ENCODE peak calls at places on chromosomes 1 and 21, in nine cellular contexts. B is iPS DF 6.9; G is tibial nerve; O is AG10803; I is heart right ventricle; Q is GM23248; H is CD8-positive, alpha-beta memory T cell; C is adrenal gland; T is neural progenitor cell. P is an unnamed sample.

GRCh38 chr1:212609701-212610574 is 1.4 kb downstream of the ATF3 start:
- DNase-seq in B (no peak), G (peak), O (peak), I (no peak), Q (peak), H (no peak), C (no peak), T (no peak), P (no peak)

GRCh38 chr1:229757226-229757625 is 131.2 kb downstream of the URB2 start:
- DNase-seq in B (no peak), G (no peak), O (no peak), I (no peak), Q (peak), H (no peak), C (no peak), T (no peak), P (no peak)

GRCh38 chr1:204408074-204408507 is 3.5 kb downstream of the PPP1R15B start:
- DNase-seq in B (no peak), G (peak), O (peak), I (peak), Q (peak), H (peak), C (peak), T (peak), P (no peak)

GRCh38 chr1:22443332-22443731 is 8.3 kb upstream of the ZBTB40 start:
- DNase-seq in B (no peak), G (no peak), O (no peak), I (no peak), Q (no peak), H (no peak), C (no peak), T (no peak), P (no peak)

GRCh38 chr1:57590978-57591377 is 167.1 kb upstream of the DAB1 start:
- DNase-seq in B (no peak), G (no peak), O (no peak), I (no peak), Q (no peak), H (no peak), C (no peak), T (no peak), P (no peak)

GRCh38 chr21:16072176-16072575 is 342.4 kb downstream of the USP25 start:
- DNase-seq in B (no peak), G (no peak), O (no peak), I (no peak), Q (no peak), H (no peak), C (no peak), T (no peak), P (no peak)

GRCh38 chr1:204509186-204509635 is 7.0 kb upstream of the MDM4 start:
- DNase-seq in B (no peak), G (no peak), O (no peak), I (no peak), Q (no peak), H (no peak), C (no peak), T (no peak), P (no peak)

GRCh38 chr1:181089777-181090505 is 1.4 kb downstream of the IER5 start:
- DNase-seq in B (no peak), G (peak), O (peak), I (peak), Q (peak), H (peak), C (peak), T (peak), P (peak)

GRCh38 chr1:230849451-230850194 is 18.7 kb downstream of the C1orf198 start:
- DNase-seq in B (no peak), G (peak), O (peak), I (peak), Q (peak), H (no peak), C (peak), T (no peak), P (peak)

GRCh38 chr1:209172286-209172685 is 411.2 kb upstream of the CAMK1G start:
- DNase-seq in B (no peak), G (no peak), O (no peak), I (no peak), Q (no peak), H (no peak), C (no peak), T (no peak), P (no peak)

GRCh38 chr1:52551476-52552235 is 1.2 kb downstream of the TUT4 start:
- DNase-seq in B (no peak), G (peak), O (peak), I (no peak), Q (peak), H (peak), C (no peak), T (peak), P (no peak)

GRCh38 chr1:169146536-169147214 is 40.2 kb downstream of the ATP1B1 start:
- DNase-seq in B (no peak), G (no peak), O (no peak), I (no peak), Q (no peak), H (no peak), C (no peak), T (peak), P (no peak)

GRCh38 chr1:70221241-70222077 is at the start of gene SRSF11:
- DNase-seq in B (peak), G (peak), O (peak), I (peak), Q (peak), H (peak), C (peak), T (peak), P (peak)

GRCh38 chr1:15803380-15803779 is 4.1 kb downstream of the UQCRHL start:
- DNase-seq in B (no peak), G (no peak), O (no peak), I (no peak), Q (peak), H (no peak), C (no peak), T (peak), P (no peak)

GRCh38 chr1:109923946-109924275 is 13.3 kb downstream of the CSF1 start:
- DNase-seq in B (no peak), G (no peak), O (no peak), I (no peak), Q (no peak), H (no peak), C (peak), T (no peak), P (no peak)

GRCh38 chr1:177737456-177737855 is 232.4 kb downstream of the SEC16B start:
- DNase-seq in B (no peak), G (no peak), O (peak), I (no peak), Q (no peak), H (no peak), C (no peak), T (no peak), P (no peak)

GRCh38 chr1:92755541-92756351 is 29.2 kb downstream of the EVI5 start:
- DNase-seq in B (no peak), G (no peak), O (peak), I (peak), Q (peak), H (no peak), C (no peak), T (no peak), P (no peak)

GRCh38 chr1:17427696-17428660 is 11.5 kb downstream of the RCC2 start:
- DNase-seq in B (no peak), G (no peak), O (no peak), I (peak), Q (no peak), H (no peak), C (no peak), T (no peak), P (peak)

GRCh38 chr1:111358964-111359363 is 68.3 kb downstream of the CHIA start:
- DNase-seq in B (no peak), G (no peak), O (no peak), I (no peak), Q (no peak), H (no peak), C (no peak), T (no peak), P (no peak)

GRCh38 chr1:209805875-209806760 is at the start of gene IRF6:
- DNase-seq in B (peak), G (peak), O (peak), I (peak), Q (peak), H (peak), C (peak), T (peak), P (peak)

GRCh38 chr1:66599899-66600737 is 66.2 kb downstream of the SGIP1 start:
- DNase-seq in B (no peak), G (no peak), O (no peak), I (no peak), Q (no peak), H (no peak), C (no peak), T (no peak), P (no peak)

GRCh38 chr1:6280761-6281451 is 20.0 kb upstream of the GPR153 start:
- DNase-seq in B (no peak), G (no peak), O (no peak), I (no peak), Q (no peak), H (no peak), C (peak), T (peak), P (peak)

GRCh38 chr1:150352883-150353282 is 11.1 kb upstream of the RPRD2 start:
- DNase-seq in B (no peak), G (no peak), O (no peak), I (no peak), Q (no peak), H (no peak), C (no peak), T (no peak), P (no peak)

GRCh38 chr1:102186541-102186940 is 189.8 kb upstream of the OLFM3 start:
- DNase-seq in B (no peak), G (no peak), O (no peak), I (no peak), Q (peak), H (no peak), C (no peak), T (no peak), P (no peak)

GRCh38 chr1:196650403-196650802 is 1.4 kb upstream of the CFH start:
- DNase-seq in B (no peak), G (no peak), O (no peak), I (no peak), Q (no peak), H (no peak), C (no peak), T (peak), P (peak)

GRCh38 chr1:196651079-196651478 is 764 bp upstream of the CFH start:
- DNase-seq in B (no peak), G (no peak), O (no peak), I (no peak), Q (no peak), H (no peak), C (no peak), T (no peak), P (no peak)

GRCh38 chr1:196651637-196652215 is at the start of gene CFH:
- DNase-seq in B (no peak), G (peak), O (peak), I (no peak), Q (peak), H (no peak), C (no peak), T (no peak), P (no peak)

GRCh38 chr1:196654271-196654670 is 2.4 kb downstream of the CFH start:
- DNase-seq in B (no peak), G (no peak), O (no peak), I (no peak), Q (no peak), H (no peak), C (no peak), T (no peak), P (no peak)

GRCh38 chr1:196649990-196650389 is 1.9 kb upstream of the CFH start:
- DNase-seq in B (no peak), G (no peak), O (no peak), I (no peak), Q (no peak), H (no peak), C (no peak), T (no peak), P (peak)
- H3K4me3 ChIP-seq in B (no peak), G (no peak), O (no peak), I (no peak), Q (no peak), H (no peak), C (no peak), T (no peak), P (no peak)

GRCh38 chr21:46027855-46028493 is 46.4 kb downstream of the COL6A1 start:
- DNase-seq in B (no peak), G (peak), O (peak), I (peak), Q (peak), H (no peak), C (peak), T (no peak), P (no peak)
- H3K4me3 ChIP-seq in B (no peak), G (no peak), O (no peak), I (no peak), Q (peak), H (no peak), C (no peak), T (no peak), P (no peak)

DNA sequence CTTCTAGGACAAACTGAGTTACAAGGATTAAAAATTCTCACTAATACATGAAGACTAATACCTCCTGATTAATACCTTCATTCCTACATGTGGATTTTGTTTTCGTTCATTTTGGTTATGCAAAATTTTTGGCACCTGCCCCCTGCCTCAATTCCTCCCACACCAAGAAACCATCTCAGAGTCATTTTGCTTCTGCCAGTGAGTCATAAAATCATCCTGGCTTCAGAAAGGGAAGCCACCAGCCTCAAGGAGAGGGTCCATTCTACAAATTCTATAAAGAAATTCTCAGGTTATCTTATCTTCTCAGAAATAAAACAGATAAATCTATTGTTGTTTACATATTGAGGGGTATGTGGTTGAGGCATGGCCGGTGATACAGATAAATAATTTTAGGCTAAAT is 103.2 kb upstream of the COA6 start:
- DNase-seq in B (no peak), G (no peak), O (no peak), I (no peak), Q (no peak), H (no peak), C (no peak), T (no peak), P (no peak)
- H3K4me3 ChIP-seq in B (no peak), G (no peak), O (no peak), I (no peak), Q (no peak), H (no peak), C (no peak), T (no peak), P (no peak)

GRCh38 chr1:247295274-247295684 is 36.4 kb downstream of the ZNF496 start:
- DNase-seq in B (peak), G (no peak), O (peak), I (no peak), Q (peak), H (no peak), C (peak), T (peak), P (no peak)
- H3K4me3 ChIP-seq in B (no peak), G (no peak), O (no peak), I (no peak), Q (no peak), H (no peak), C (no peak), T (no peak), P (no peak)

GRCh38 chr1:158290571-158290935 is 830 bp downstream of the CD1C start:
- DNase-seq in B (no peak), G (no peak), O (no peak), I (no peak), Q (no peak), H (no peak), C (no peak), T (no peak), P (no peak)

GRCh38 chr1:158286966-158287365 is 2.8 kb upstream of the CD1C start:
- DNase-seq in B (no peak), G (no peak), O (no peak), I (no peak), Q (no peak), H (no peak), C (no peak), T (no peak), P (no peak)

GRCh38 chr1:158286487-158286886 is 3.2 kb upstream of the CD1C start:
- DNase-seq in B (no peak), G (no peak), O (no peak), I (no peak), Q (no peak), H (no peak), C (no peak), T (no peak), P (no peak)

GRCh38 chr1:158285756-158286241 is 3.9 kb upstream of the CD1C start:
- DNase-seq in B (no peak), G (peak), O (no peak), I (no peak), Q (peak), H (no peak), C (peak), T (no peak), P (no peak)

GRCh38 chr1:158289722-158290570 is at the start of gene CD1C:
- DNase-seq in B (no peak), G (no peak), O (no peak), I (no peak), Q (no peak), H (no peak), C (no peak), T (no peak), P (no peak)
- H3K4me3 ChIP-seq in B (no peak), G (no peak), O (no peak), I (no peak), Q (no peak), H (no peak), C (no peak), T (no peak), P (no peak)

P was measured in kidney.